ENCODE peak calls at places on chromosomes 2 and 18, in ten cellular contexts. B is thoracic aorta, Y is endothelial cell of umbilical vein, E is GM23338, T is bronchial epithelial cell, L is heart right ventricle, V is GM12864, K is HCT116, Q is astrocyte of the spinal cord, G is PC-9. W is an unnamed sample.

GRCh38 chr18:56204052-56204451 is 434.3 kb downstream of the TXNL1 start:
- DNase-seq in Q (no peak), V (no peak), E (no peak), G (no peak), L (no peak), T (no peak), B (no peak), K (no peak), Y (no peak), W (no peak)

GRCh38 chr2:28981016-28981441 is at the start of gene TOGARAM2:
- DNase-seq in G (no peak), B (no peak), T (no peak), Q (peak), K (no peak), L (peak), E (no peak), Y (no peak), V (no peak), W (no peak)

GRCh38 chr2:160431441-160431840 is 62.2 kb downstream of the RBMS1 start:
- DNase-seq in E (no peak), Q (no peak), Y (no peak), T (peak), L (no peak), B (no peak), K (no peak), V (no peak), G (no peak), W (no peak)

GRCh38 chr2:14081526-14081925 is 551.0 kb upstream of the LRATD1 start:
- DNase-seq in Q (peak), E (no peak), L (no peak), K (no peak), V (no peak), G (no peak), Y (no peak), T (peak), B (no peak), W (no peak)

GRCh38 chr18:44884446-44884845 is 203.8 kb downstream of the SETBP1 start:
- DNase-seq in K (no peak), Y (no peak), B (no peak), V (no peak), Q (peak), L (no peak), T (peak), E (no peak), G (no peak), W (no peak)

GRCh38 chr2:238868616-238869292 is 20.9 kb downstream of the TWIST2 start:
- DNase-seq in B (no peak), Q (peak), G (no peak), K (no peak), E (no peak), T (peak), L (peak), Y (no peak), V (no peak), W (peak)

GRCh38 chr2:11370377-11371098 is 26.1 kb upstream of the ROCK2 start:
- DNase-seq in B (no peak), T (peak), Q (peak), L (no peak), K (no peak), Y (no peak), V (no peak), E (no peak), G (peak), W (peak)

GRCh38 chr2:184215745-184216144 is 382.6 kb upstream of the ZNF804A start:
- DNase-seq in G (no peak), B (no peak), K (no peak), Y (no peak), T (no peak), E (no peak), L (no peak), Q (no peak), V (no peak), W (no peak)

GRCh38 chr2:101745711-101746694 is 48.5 kb downstream of the MAP4K4 start:
- DNase-seq in Q (peak), B (no peak), K (no peak), G (no peak), Y (peak), V (no peak), E (no peak), L (no peak), T (peak), W (no peak)

GRCh38 chr2:199055336-199055735 is 402.4 kb downstream of the SATB2 start:
- DNase-seq in E (no peak), K (no peak), T (no peak), Q (no peak), Y (no peak), G (no peak), L (no peak), V (no peak), B (no peak), W (no peak)

GRCh38 chr18:28174181-28174906 is 2.6 kb downstream of the CDH2 start:
- DNase-seq in B (no peak), G (no peak), L (no peak), Q (peak), T (no peak), V (no peak), K (no peak), Y (no peak), E (no peak), W (no peak)

GRCh38 chr2:126227250-126227649 is 428.7 kb upstream of the GYPC start:
- DNase-seq in Q (no peak), G (no peak), L (no peak), E (peak), T (no peak), Y (no peak), B (no peak), K (no peak), V (no peak), W (no peak)

GRCh38 chr18:32301976-32302743 is 112.3 kb downstream of the MEP1B start:
- DNase-seq in T (peak), L (no peak), V (no peak), Y (peak), G (peak), E (no peak), K (no peak), Q (peak), B (no peak), W (no peak)

GRCh38 chr2:118800736-118801135 is 46.7 kb downstream of the EN1 start:
- DNase-seq in Q (peak), Y (no peak), G (no peak), K (no peak), B (no peak), T (no peak), L (no peak), V (no peak), E (no peak), W (no peak)

GRCh38 chr2:142877265-142877756 is at the start of gene KYNU:
- DNase-seq in Y (no peak), G (no peak), K (no peak), T (peak), V (peak), B (no peak), Q (no peak), E (no peak), L (no peak), W (no peak)

GRCh38 chr2:241795021-241795999 is 13.7 kb upstream of the NEU4 start:
- DNase-seq in B (no peak), T (no peak), V (no peak), Q (no peak), Y (no peak), E (no peak), G (no peak), K (no peak), L (peak), W (no peak)

GRCh38 chr18:37309861-37310260 is 255.7 kb downstream of the CELF4 start:
- DNase-seq in T (no peak), G (peak), K (no peak), Y (no peak), L (no peak), Q (no peak), B (no peak), E (no peak), V (no peak), W (no peak)

GRCh38 chr2:188089896-188090295 is 201.8 kb upstream of the GULP1 start:
- DNase-seq in K (no peak), T (peak), Q (peak), V (no peak), B (no peak), E (no peak), Y (peak), G (no peak), L (no peak), W (no peak)

GRCh38 chr2:71948781-71949536 is 198.7 kb downstream of the CYP26B1 start:
- DNase-seq in K (no peak), T (no peak), B (no peak), E (no peak), Q (no peak), Y (no peak), G (no peak), V (no peak), L (no peak), W (no peak)

GRCh38 chr2:126776701-126777619 is 121.0 kb downstream of the GYPC start:
- DNase-seq in K (peak), E (peak), T (peak), V (peak), G (no peak), B (peak), Q (peak), L (peak), Y (peak), W (peak)

GRCh38 chr18:22066083-22066485 is 103.3 kb upstream of the GATA6 start:
- DNase-seq in Q (no peak), V (no peak), L (no peak), G (peak), E (peak), T (no peak), K (no peak), B (no peak), Y (no peak), W (no peak)

GRCh38 chr2:207729465-207729998 is 18.1 kb downstream of the CCNYL1 start:
- DNase-seq in V (no peak), Y (no peak), Q (no peak), L (no peak), B (no peak), T (no peak), G (no peak), E (peak), K (no peak), W (no peak)

GRCh38 chr2:68822207-68822872 is 48.9 kb downstream of the BMP10 start:
- DNase-seq in Y (no peak), B (no peak), K (no peak), Q (no peak), T (no peak), G (no peak), V (no peak), L (no peak), E (no peak), W (no peak)

GRCh38 chr2:234702731-234703225 is 205.9 kb upstream of the ARL4C start:
- DNase-seq in G (peak), B (no peak), T (peak), V (no peak), L (no peak), E (no peak), K (no peak), Y (no peak), Q (no peak), W (no peak)

GRCh38 chr18:23057096-23057495 is 78.2 kb upstream of the CABLES1 start:
- DNase-seq in K (no peak), Y (no peak), L (no peak), T (no peak), E (no peak), B (no peak), Q (no peak), V (no peak), G (no peak), W (no peak)

GRCh38 chr2:177153805-177154204 is 58.8 kb upstream of the HNRNPA3 start:
- DNase-seq in G (no peak), L (no peak), Q (no peak), Y (peak), B (no peak), T (no peak), E (no peak), V (no peak), K (no peak), W (no peak)

GRCh38 chr2:26852405-26853348 is 4.7 kb downstream of the DPYSL5 start:
- DNase-seq in E (no peak), V (no peak), G (no peak), Y (no peak), K (no peak), L (no peak), T (no peak), B (no peak), Q (no peak), W (no peak)

GRCh38 chr18:31720867-31721266 is 36.5 kb upstream of the B4GALT6 start:
- DNase-seq in Y (no peak), V (no peak), E (no peak), L (no peak), K (no peak), B (no peak), Q (no peak), T (peak), G (no peak), W (no peak)

GRCh38 chr2:183038341-183039300 is at the start of gene NCKAP1:
- DNase-seq in T (peak), L (peak), V (no peak), Y (peak), B (peak), Q (peak), K (peak), E (peak), G (peak), W (no peak)
- H3K4me3 ChIP-seq in T (peak), L (peak), V (peak), Y (peak), B (peak), Q (peak), K (peak), E (peak), G (peak), W (peak)

GRCh38 chr2:212536385-212537310 is 2.0 kb downstream of the ERBB4 start:
- DNase-seq in G (no peak), V (no peak), Q (no peak), K (no peak), B (no peak), Y (peak), E (peak), L (peak), T (no peak), W (no peak)
- TF ChIP-seq CTCF in G (no peak), V (no peak), Q (no peak), K (no peak), B (no peak), Y (no peak), E (no peak), L (no peak), T (no peak), W (no peak)

DNA sequence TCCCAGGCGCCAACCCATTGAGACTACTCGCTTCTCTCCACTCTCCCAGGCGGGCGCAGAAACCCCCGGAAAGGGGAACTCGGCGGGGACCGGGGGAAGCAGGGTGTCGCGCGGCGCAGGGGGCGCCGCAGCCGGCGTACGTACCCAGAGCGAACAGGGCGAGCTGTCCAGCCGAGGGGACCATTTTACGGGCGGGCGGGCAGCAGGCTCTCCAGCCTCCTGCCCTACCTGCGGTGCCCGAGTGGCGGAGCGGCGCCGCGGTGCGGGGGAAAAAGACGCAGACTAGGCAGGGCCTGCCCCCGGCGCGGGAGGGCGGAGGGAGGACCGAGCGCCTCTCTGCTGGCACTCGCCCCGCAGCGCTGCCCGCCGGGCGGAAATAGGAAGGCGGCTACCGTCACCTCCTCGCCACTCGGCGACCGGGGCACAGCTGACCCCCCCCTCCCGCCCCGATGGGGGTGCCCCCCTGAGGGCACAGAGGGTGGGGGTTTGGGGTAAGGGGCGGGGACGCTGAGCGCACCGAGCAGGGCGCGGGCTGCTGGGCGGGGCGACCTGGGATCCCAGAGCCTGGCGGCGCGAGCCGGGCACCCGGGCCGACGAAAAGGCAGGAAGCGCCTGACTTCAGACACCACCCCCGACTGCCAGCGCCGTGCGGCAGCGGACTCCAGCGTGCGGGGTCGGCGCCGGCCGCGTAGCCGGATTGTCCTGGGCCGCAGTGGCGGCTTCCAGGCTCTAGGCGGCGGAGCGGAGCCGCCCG is at the start of gene TGFA:
- DNase-seq in G (peak), Y (peak), L (peak), E (peak), T (peak), Q (peak), V (no peak), B (no peak), K (peak), W (no peak)
- H3K4me3 ChIP-seq in G (peak), Y (peak), L (peak), E (peak), T (peak), Q (peak), V (peak), B (peak), K (peak), W (peak)

DNA sequence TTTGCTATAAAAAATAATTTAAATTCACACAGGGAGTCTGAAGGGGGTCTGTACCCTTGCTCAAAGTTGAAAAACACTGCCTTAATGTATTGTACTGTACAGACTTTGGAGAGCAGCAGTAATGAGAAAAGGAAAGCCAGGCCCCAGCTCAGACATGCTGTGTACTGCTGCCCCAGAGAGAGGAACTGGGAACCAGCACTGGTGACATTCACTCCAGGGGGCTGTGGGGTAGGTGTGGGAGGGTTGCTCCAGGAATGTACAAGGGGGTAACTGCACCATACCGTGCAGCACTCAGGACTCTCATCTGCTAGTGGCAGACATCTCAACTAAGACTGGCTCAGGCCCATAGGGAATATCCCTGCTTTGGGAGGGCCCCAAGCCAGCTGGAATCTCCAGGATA is 146.0 kb upstream of the RMP24 start:
- DNase-seq in Q (no peak), L (no peak), Y (no peak), G (no peak), K (no peak), E (no peak), B (no peak), V (no peak), T (no peak), W (no peak)
- TF ChIP-seq CTCF in Q (no peak), L (no peak), Y (no peak), G (no peak), K (no peak), E (no peak), B (no peak), V (no peak), T (no peak), W (no peak)

W was measured in LNCaP clone FGC.